ENCODE peak calls at places on chromosomes 16 and 17, in four cellular contexts. One of them, this sample, is unnamed.

GRCh38 chr17:2055494-2056220 is 754 bp downstream of the HIC1 start:
- DNase-seq in NCI-H1417: no peak
- DNase-seq in heart right ventricle: no peak
- DNase-seq in NCI-H1930: no peak
- DNase-seq in this sample: no peak

GRCh38 chr17:60602385-60602742 is 2.4 kb downstream of the PPM1D start:
- DNase-seq in heart right ventricle: no peak
- DNase-seq in NCI-H1417: peak
- DNase-seq in NCI-H1930: no peak
- DNase-seq in this sample: no peak

GRCh38 chr16:3957344-3957980 is 76.9 kb upstream of the CREBBP start:
- DNase-seq in NCI-H1930: no peak
- DNase-seq in NCI-H1417: peak
- DNase-seq in heart right ventricle: no peak
- DNase-seq in this sample: no peak

GRCh38 chr17:17590141-17590735 is 1.3 kb downstream of the PEMT start:
- DNase-seq in heart right ventricle: no peak
- DNase-seq in NCI-H1930: no peak
- DNase-seq in NCI-H1417: no peak
- DNase-seq in this sample: no peak

GRCh38 chr17:48553190-48553547 is 8.3 kb upstream of the HOXB2 start:
- DNase-seq in NCI-H1417: no peak
- DNase-seq in heart right ventricle: no peak
- DNase-seq in NCI-H1930: no peak
- DNase-seq in this sample: no peak

GRCh38 chr17:48575066-48575582 is 3.0 kb downstream of the HOXB4 start:
- DNase-seq in NCI-H1417: peak
- DNase-seq in NCI-H1930: no peak
- DNase-seq in heart right ventricle: no peak
- DNase-seq in this sample: no peak

GRCh38 chr17:47757416-47757815 is 24.4 kb downstream of the TBX21 start:
- DNase-seq in NCI-H1930: no peak
- DNase-seq in heart right ventricle: no peak
- DNase-seq in NCI-H1417: no peak
- DNase-seq in this sample: no peak

GRCh38 chr16:69466547-69466946 is 42.1 kb downstream of the CYB5B start:
- DNase-seq in NCI-H1930: no peak
- DNase-seq in NCI-H1417: no peak
- DNase-seq in heart right ventricle: no peak
- DNase-seq in this sample: no peak

GRCh38 chr17:76515291-76515949 is 14.2 kb upstream of the RHBDF2 start:
- DNase-seq in NCI-H1930: no peak
- DNase-seq in NCI-H1417: no peak
- DNase-seq in heart right ventricle: peak
- DNase-seq in this sample: no peak

GRCh38 chr17:78263736-78264340 is 32.4 kb downstream of the TMEM235 start:
- DNase-seq in NCI-H1930: no peak
- DNase-seq in heart right ventricle: no peak
- DNase-seq in NCI-H1417: no peak
- DNase-seq in this sample: no peak

GRCh38 chr16:648786-649589 is at the start of gene WDR90:
- DNase-seq in heart right ventricle: peak
- DNase-seq in NCI-H1417: peak
- DNase-seq in NCI-H1930: peak
- DNase-seq in this sample: peak

GRCh38 chr17:80286638-80286960 is 25.9 kb downstream of the RNF213 start:
- DNase-seq in heart right ventricle: no peak
- DNase-seq in NCI-H1417: no peak
- DNase-seq in NCI-H1930: no peak
- DNase-seq in this sample: no peak

GRCh38 chr16:47725188-47725695 is 264.1 kb downstream of the PHKB start:
- DNase-seq in NCI-H1417: no peak
- DNase-seq in NCI-H1930: no peak
- DNase-seq in heart right ventricle: no peak
- DNase-seq in this sample: no peak

GRCh38 chr17:80855968-80856862 is 135.4 kb upstream of the CHMP6 start:
- DNase-seq in heart right ventricle: peak
- DNase-seq in NCI-H1930: no peak
- DNase-seq in NCI-H1417: no peak
- DNase-seq in this sample: peak

GRCh38 chr17:6145946-6146345 is 75.8 kb downstream of the WSCD1 start:
- DNase-seq in NCI-H1417: no peak
- DNase-seq in heart right ventricle: no peak
- DNase-seq in NCI-H1930: no peak
- DNase-seq in this sample: no peak

GRCh38 chr16:71883193-71883848 is 661 bp downstream of the ZNF821 start:
- DNase-seq in NCI-H1417: peak
- DNase-seq in NCI-H1930: peak
- DNase-seq in heart right ventricle: peak
- DNase-seq in this sample: peak

GRCh38 chr17:16297367-16298139 is 55.7 kb downstream of the CENPV start:
- DNase-seq in NCI-H1417: no peak
- DNase-seq in NCI-H1930: no peak
- DNase-seq in heart right ventricle: no peak
- DNase-seq in this sample: no peak

GRCh38 chr17:62164712-62165377 is 99.8 kb upstream of the MED13 start:
- DNase-seq in NCI-H1417: no peak
- DNase-seq in NCI-H1930: no peak
- DNase-seq in heart right ventricle: no peak
- DNase-seq in this sample: no peak

GRCh38 chr17:38621538-38621937 is 15.8 kb upstream of the SRCIN1 start:
- DNase-seq in NCI-H1930: no peak
- DNase-seq in NCI-H1417: no peak
- DNase-seq in heart right ventricle: no peak
- DNase-seq in this sample: no peak

GRCh38 chr16:53549970-53550406 is 47.0 kb upstream of the AKTIP start:
- DNase-seq in NCI-H1417: peak
- DNase-seq in heart right ventricle: peak
- DNase-seq in NCI-H1930: peak
- DNase-seq in this sample: peak

GRCh38 chr16:68499011-68499410 is 40.1 kb upstream of the ZFP90 start:
- DNase-seq in NCI-H1930: no peak
- DNase-seq in heart right ventricle: no peak
- DNase-seq in NCI-H1417: peak
- DNase-seq in this sample: no peak

GRCh38 chr16:70598937-70599503 is 47.3 kb upstream of the IL34 start:
- DNase-seq in NCI-H1930: no peak
- DNase-seq in heart right ventricle: no peak
- DNase-seq in NCI-H1417: no peak
- DNase-seq in this sample: no peak

GRCh38 chr17:8466466-8466865 is 30.8 kb downstream of the NDEL1 start:
- DNase-seq in NCI-H1930: no peak
- DNase-seq in NCI-H1417: no peak
- DNase-seq in heart right ventricle: no peak
- DNase-seq in this sample: no peak

GRCh38 chr17:47188266-47188665 is 829 bp downstream of the CDC27 start:
- DNase-seq in NCI-H1930: no peak
- DNase-seq in NCI-H1417: no peak
- DNase-seq in heart right ventricle: peak
- DNase-seq in this sample: no peak

GRCh38 chr16:11181889-11182279 is 74.1 kb downstream of the SOCS1 start:
- DNase-seq in NCI-H1930: no peak
- DNase-seq in NCI-H1417: no peak
- DNase-seq in heart right ventricle: no peak
- DNase-seq in this sample: peak

GRCh38 chr16:1790611-1791255 is 2.8 kb downstream of the IGFALS start:
- DNase-seq in heart right ventricle: no peak
- DNase-seq in NCI-H1930: no peak
- DNase-seq in NCI-H1417: no peak
- DNase-seq in this sample: peak

GRCh38 chr17:45131616-45132301 is 556 bp downstream of the PLCD3 start:
- DNase-seq in heart right ventricle: peak
- DNase-seq in NCI-H1930: peak
- DNase-seq in NCI-H1417: peak
- DNase-seq in this sample: no peak

GRCh38 chr17:47324224-47325020 is 667 bp downstream of the EFCAB13 start:
- DNase-seq in NCI-H1417: peak
- DNase-seq in NCI-H1930: no peak
- DNase-seq in heart right ventricle: peak
- DNase-seq in this sample: peak

GRCh38 chr17:836154-836553 is 54.0 kb downstream of the MRM3 start:
- DNase-seq in heart right ventricle: peak
- DNase-seq in NCI-H1930: no peak
- DNase-seq in NCI-H1417: no peak
- DNase-seq in this sample: peak

GRCh38 chr17:49015179-49015923 is 18.2 kb downstream of the IGF2BP1 start:
- DNase-seq in NCI-H1930: no peak
- DNase-seq in heart right ventricle: no peak
- DNase-seq in NCI-H1417: no peak
- DNase-seq in this sample: no peak

GRCh38 chr17:7493941-7494340 is 9.8 kb downstream of the POLR2A start:
- DNase-seq in heart right ventricle: no peak
- DNase-seq in NCI-H1930: no peak
- DNase-seq in NCI-H1417: no peak
- DNase-seq in this sample: no peak

GRCh38 chr17:56425483-56425882 is 168.0 kb upstream of the NOG start:
- DNase-seq in heart right ventricle: no peak
- DNase-seq in NCI-H1930: no peak
- DNase-seq in NCI-H1417: no peak
- DNase-seq in this sample: no peak

GRCh38 chr16:74936902-74937560 is 47.9 kb downstream of the WDR59 start:
- DNase-seq in NCI-H1417: no peak
- DNase-seq in NCI-H1930: no peak
- DNase-seq in heart right ventricle: no peak
- DNase-seq in this sample: no peak

GRCh38 chr17:39058524-39058923 is 91.3 kb upstream of the FBXO47 start:
- DNase-seq in NCI-H1930: no peak
- DNase-seq in heart right ventricle: no peak
- DNase-seq in NCI-H1417: no peak
- DNase-seq in this sample: no peak

GRCh38 chr17:3475812-3476686 is at the start of gene ASPA:
- DNase-seq in heart right ventricle: no peak
- DNase-seq in NCI-H1930: no peak
- DNase-seq in NCI-H1417: no peak
- DNase-seq in this sample: no peak

GRCh38 chr17:72187544-72187943 is 66.7 kb downstream of the SOX9 start:
- DNase-seq in NCI-H1930: no peak
- DNase-seq in NCI-H1417: peak
- DNase-seq in heart right ventricle: peak
- DNase-seq in this sample: no peak

GRCh38 chr16:73013974-73014373 is 34.0 kb downstream of the ZFHX3 start:
- DNase-seq in NCI-H1417: no peak
- DNase-seq in NCI-H1930: no peak
- DNase-seq in heart right ventricle: no peak
- DNase-seq in this sample: no peak

GRCh38 chr16:58027341-58028167 is 2.0 kb downstream of the MMP15 start:
- DNase-seq in NCI-H1930: no peak
- DNase-seq in heart right ventricle: peak
- DNase-seq in NCI-H1417: peak
- DNase-seq in this sample: peak

GRCh38 chr17:69246726-69247375 is 18.2 kb upstream of the ABCA10 start:
- DNase-seq in heart right ventricle: no peak
- DNase-seq in NCI-H1417: peak
- DNase-seq in NCI-H1930: no peak
- DNase-seq in this sample: no peak

GRCh38 chr17:17137731-17138585 is 68.2 kb downstream of the PLD6 start:
- DNase-seq in NCI-H1417: no peak
- DNase-seq in NCI-H1930: no peak
- DNase-seq in heart right ventricle: no peak
- DNase-seq in this sample: peak